ENCODE peak calls at places on chromosomes 11 and 22, in seven cellular contexts. T is breast epithelium, P is HCT116, B is transverse colon, L is GM23338, Q is endothelial cell of umbilical vein, A is spleen. F is an unnamed sample.

GRCh38 chr11:116193321-116194114 is 579.3 kb downstream of the BUD13 start:
- DNase-seq in T (peak; percentile 59), P (no peak), B (peak; percentile 60), L (peak; percentile 88), Q (peak; percentile 23), A (no peak), F (peak; percentile 68)

GRCh38 chr22:17097062-17097461 is 12.3 kb downstream of the IL17RA start:
- DNase-seq in T (no peak), P (no peak), B (no peak), L (no peak), Q (no peak), A (peak; percentile 36), F (peak; percentile 21)

GRCh38 chr22:24494535-24495364 is at the start of gene UPB1:
- DNase-seq in T (no peak), P (no peak), B (no peak), L (peak; percentile 69), Q (no peak), A (no peak), F (no peak)

GRCh38 chr11:102304686-102305085 is 12.6 kb upstream of the BIRC3 start:
- DNase-seq in T (no peak), P (no peak), B (no peak), L (no peak), Q (no peak), A (no peak), F (no peak)

GRCh38 chr11:16924826-16925494 is 89.3 kb downstream of the PLEKHA7 start:
- DNase-seq in T (peak; percentile 57), P (peak; percentile 78), B (peak; percentile 89), L (peak; percentile 86), Q (no peak), A (no peak), F (peak; percentile 74)

GRCh38 chr22:36298118-36298517 is 45.2 kb downstream of the APOL1 start:
- DNase-seq in T (no peak), P (no peak), B (no peak), L (no peak), Q (no peak), A (peak; percentile 30), F (no peak)

GRCh38 chr11:132114185-132114584 is 743.8 kb downstream of the NTM start:
- DNase-seq in T (no peak), P (no peak), B (peak; percentile 18), L (peak; percentile 78), Q (peak; percentile 44), A (no peak), F (no peak)

GRCh38 chr11:106062592-106062949 is 14.6 kb downstream of the KBTBD3 start:
- DNase-seq in T (no peak), P (no peak), B (no peak), L (no peak), Q (no peak), A (no peak), F (no peak)

GRCh38 chr11:79198898-79199250 is 242.0 kb downstream of the TENM4 start:
- DNase-seq in T (no peak), P (no peak), B (no peak), L (no peak), Q (no peak), A (no peak), F (no peak)

GRCh38 chr11:64415286-64415685 is 56.3 kb downstream of the RPS6KA4 start:
- DNase-seq in T (no peak), P (no peak), B (no peak), L (peak; percentile 60), Q (no peak), A (no peak), F (no peak)

GRCh38 chr11:129728571-129728970 is 87.1 kb upstream of the TMEM45B start:
- DNase-seq in T (no peak), P (no peak), B (no peak), L (no peak), Q (no peak), A (no peak), F (no peak)

GRCh38 chr11:123851110-123851509 is 34.4 kb downstream of the TMEM225 start:
- DNase-seq in T (no peak), P (no peak), B (no peak), L (no peak), Q (no peak), A (peak; percentile 59), F (no peak)

GRCh38 chr11:123450593-123450992 is 20.5 kb downstream of the GRAMD1B start:
- DNase-seq in T (no peak), P (no peak), B (no peak), L (no peak), Q (no peak), A (no peak), F (no peak)

GRCh38 chr11:126419801-126420729 is 64.6 kb downstream of the ST3GAL4 start:
- DNase-seq in T (no peak), P (no peak), B (no peak), L (no peak), Q (peak; percentile 6), A (no peak), F (no peak)

GRCh38 chr11:83011333-83012167 is 60.1 kb downstream of the RAB30 start:
- DNase-seq in T (no peak), P (no peak), B (no peak), L (no peak), Q (peak; percentile 71), A (no peak), F (no peak)

GRCh38 chr11:121467965-121468364 is 15.2 kb upstream of the SORL1-AS1 start:
- DNase-seq in T (no peak), P (no peak), B (no peak), L (no peak), Q (no peak), A (no peak), F (no peak)

GRCh38 chr11:16151138-16151537 is 205.2 kb downstream of the SOX6 start:
- DNase-seq in T (no peak), P (no peak), B (no peak), L (no peak), Q (no peak), A (no peak), F (no peak)

DNA sequence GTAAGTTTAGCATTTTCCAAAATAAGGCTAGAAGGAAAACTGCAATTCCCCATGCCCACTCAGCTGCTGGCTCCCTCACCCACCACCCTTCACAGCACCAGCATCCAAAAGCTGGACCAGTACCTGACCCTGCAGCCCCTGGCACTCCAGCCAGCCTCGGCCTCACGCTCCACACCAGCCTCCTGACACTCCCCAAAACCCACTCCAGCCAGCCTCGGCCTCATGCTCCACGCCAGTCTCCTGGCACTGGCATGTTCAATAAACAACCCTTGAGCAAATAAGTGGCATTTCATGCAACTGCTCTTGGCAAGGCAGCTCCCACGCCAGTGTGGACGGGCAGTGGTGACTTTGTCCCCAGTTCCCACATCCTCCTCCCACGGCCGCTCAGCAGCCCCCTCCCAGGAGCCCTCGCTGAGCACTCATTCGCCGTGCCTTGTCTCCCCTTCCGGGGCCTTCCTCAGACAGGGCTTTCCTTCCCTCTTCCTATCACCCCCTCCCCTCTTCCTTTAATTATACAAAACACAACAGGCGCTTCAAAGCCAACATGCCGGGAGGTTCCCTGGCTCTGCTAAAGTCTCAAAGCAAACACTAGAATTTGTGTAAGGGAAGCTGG is 6.9 kb downstream of the TOLLIP start:
- DNase-seq in T (no peak), P (no peak), B (no peak), L (no peak), Q (no peak), A (peak; percentile 56), F (no peak)
- TF ChIP-seq POLR2AphosphoS5 in T (no peak), P (no peak), B (no peak), L (no peak), Q (no peak), A (no peak), F (no peak)

GRCh38 chr22:25950101-25950500 is 208.1 kb downstream of the MYO18B start:
- DNase-seq in T (no peak), P (no peak), B (no peak), L (no peak), Q (no peak), A (no peak), F (no peak)

GRCh38 chr22:25955323-25955722 is 213.3 kb downstream of the MYO18B start:
- DNase-seq in T (no peak), P (no peak), B (no peak), L (peak; percentile 26), Q (no peak), A (no peak), F (no peak)

GRCh38 chr22:25953276-25953675 is 211.3 kb downstream of the MYO18B start:
- DNase-seq in T (no peak), P (no peak), B (no peak), L (no peak), Q (no peak), A (no peak), F (no peak)

GRCh38 chr22:25956801-25957200 is 212.5 kb upstream of the SEZ6L start:
- DNase-seq in T (no peak), P (no peak), B (no peak), L (no peak), Q (no peak), A (no peak), F (no peak)

GRCh38 chr22:25953919-25954318 is 211.9 kb downstream of the MYO18B start:
- DNase-seq in T (no peak), P (no peak), B (no peak), L (no peak), Q (no peak), A (no peak), F (no peak)
- H3K27ac ChIP-seq in T (no peak overlapping the region), P (no peak overlapping the region), B (no peak overlapping the region), L (no peak overlapping the region), Q (no peak overlapping the region), A (no peak overlapping the region), F (no peak overlapping the region)

DNA sequence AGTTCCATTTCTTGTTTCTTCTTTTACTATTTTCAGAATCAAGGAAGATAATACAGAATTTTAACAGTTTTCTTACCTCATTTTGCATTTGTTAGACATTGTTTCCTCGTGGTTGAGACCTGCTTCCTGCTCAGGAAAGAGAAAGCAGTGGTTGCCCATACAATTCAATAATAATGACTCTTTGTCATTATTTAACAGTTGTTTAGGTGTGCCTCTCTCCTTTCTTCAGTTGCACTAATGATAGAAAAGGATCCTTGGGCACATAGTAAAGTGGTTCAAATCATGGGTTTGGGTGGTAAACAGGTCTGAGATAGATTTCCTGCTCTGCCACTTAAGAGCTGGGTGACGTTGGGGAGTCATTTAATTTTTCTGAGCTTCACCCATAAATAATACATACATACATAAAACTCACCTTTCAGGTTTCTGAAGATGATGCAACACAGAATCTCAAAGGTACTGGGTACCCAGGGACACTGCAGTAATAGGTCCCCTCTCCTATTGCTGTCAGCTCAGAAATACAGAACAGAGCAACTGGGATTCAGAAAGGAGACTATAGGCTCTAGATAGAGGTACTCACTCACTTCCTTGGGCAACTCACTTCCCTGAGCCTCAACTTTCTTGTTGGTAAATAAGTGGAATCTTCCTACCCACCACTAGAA is 34.8 kb downstream of the CD44 start:
- DNase-seq in T (no peak), P (no peak), B (no peak), L (no peak), Q (no peak), A (no peak), F (no peak)
- H3K4me3 ChIP-seq in T (no peak overlapping the region), P (no peak overlapping the region), B (no peak overlapping the region), L (no peak overlapping the region), Q (no peak overlapping the region), A (peak overlapping the region; percentile 35), F (no peak overlapping the region)

DNA sequence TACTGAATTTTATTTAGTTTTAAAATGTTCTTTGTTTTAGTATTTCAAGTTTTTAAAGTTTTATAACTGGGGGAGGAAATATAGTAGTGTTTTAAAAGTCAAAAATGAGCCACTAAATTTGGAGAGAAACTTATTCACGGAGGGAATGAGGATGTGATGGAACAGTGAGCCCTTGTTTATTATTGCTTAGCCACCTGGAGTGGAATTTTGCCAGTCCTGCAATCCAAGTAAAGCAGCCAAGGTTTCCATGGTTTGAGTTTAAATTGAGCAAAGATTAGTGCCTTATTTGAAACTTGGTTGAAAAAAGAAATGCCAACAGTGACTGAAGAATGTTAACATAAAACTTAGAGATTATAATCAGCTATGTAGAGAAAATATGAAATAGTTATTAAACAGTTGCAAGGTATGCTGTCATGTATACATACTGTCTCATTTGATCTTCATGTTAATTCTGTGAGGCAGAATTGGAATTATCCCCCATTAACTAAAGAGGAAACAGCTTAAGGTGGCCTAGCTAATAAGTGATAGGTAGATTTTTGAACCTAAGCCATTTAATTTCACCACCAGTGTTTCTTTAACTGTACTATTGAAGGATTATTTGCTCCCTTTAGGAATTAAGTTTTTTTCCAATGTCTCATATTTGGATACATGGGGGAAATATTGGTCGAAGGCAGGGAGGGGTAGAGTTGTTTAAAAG is 36.4 kb downstream of the SWAP70 start:
- DNase-seq in T (no peak), P (no peak), B (no peak), L (no peak), Q (peak; percentile 62), A (no peak), F (no peak)
- TF ChIP-seq POLR2AphosphoS5 in T (no peak), P (no peak), B (no peak), L (no peak), Q (no peak), A (no peak), F (no peak)